ENCODE peak calls at places on chromosomes 13 and 19, in four cellular contexts. O is fibroblast of pulmonary artery, S is fibroblast of mammary gland, C is cardiac muscle cell. U is an unnamed sample.

GRCh38 chr19:8391274-8392016 is 1.3 kb downstream of the RAB11B start:
- DNase-seq in C (no peak), S (no peak), O (no peak), U (peak; percentile 79)

GRCh38 chr19:19403373-19403901 is 2.0 kb upstream of the GATAD2A start:
- DNase-seq in O (no peak), C (peak; percentile 20), S (peak; percentile 57), U (no peak)

GRCh38 chr19:46383171-46383815 is 30.1 kb downstream of the CCDC8 start:
- DNase-seq in C (no peak), O (no peak), S (no peak), U (peak; percentile 64)

GRCh38 chr13:33235078-33235477 is 50.5 kb downstream of the STARD13 start:
- DNase-seq in S (peak; percentile 81), O (peak; percentile 62), C (peak; percentile 49), U (no peak)

GRCh38 chr13:28470286-28470685 is 24.6 kb downstream of the FLT1 start:
- DNase-seq in O (peak; percentile 80), C (peak; percentile 86), S (no peak), U (no peak)

GRCh38 chr19:31444931-31445330 is 95.7 kb upstream of the TSHZ3 start:
- DNase-seq in S (no peak), O (peak; percentile 35), C (peak; percentile 22), U (no peak)

GRCh38 chr13:93279982-93280381 is 53.4 kb downstream of the GPC6 start:
- DNase-seq in S (no peak), C (no peak), O (no peak), U (no peak)

GRCh38 chr13:79589605-79590511 is 108.9 kb downstream of the NDFIP2 start:
- DNase-seq in O (peak; percentile 11), C (peak; percentile 49), S (peak; percentile 51), U (no peak)

GRCh38 chr19:45145270-45146189 is 15.3 kb downstream of the NKPD1 start:
- DNase-seq in O (no peak), S (no peak), C (no peak), U (no peak)

GRCh38 chr13:41917641-41918040 is 43.3 kb downstream of the VWA8 start:
- DNase-seq in S (peak; percentile 87), O (peak; percentile 66), C (peak; percentile 74), U (no peak)

GRCh38 chr19:13036366-13036976 is 41.2 kb downstream of the NFIX start:
- DNase-seq in O (peak; percentile 69), S (peak; percentile 76), C (peak; percentile 73), U (no peak)

GRCh38 chr19:48760514-48761221 is 5.3 kb downstream of the FGF21 start:
- DNase-seq in S (no peak), O (no peak), C (no peak), U (no peak)

GRCh38 chr19:57583521-57584416 is at the start of gene ZIK1:
- DNase-seq in O (peak; percentile 94), C (peak; percentile 95), S (peak; percentile 91), U (peak; percentile 91)

GRCh38 chr19:19451429-19452240 is 46.2 kb downstream of the GATAD2A start:
- DNase-seq in O (no peak), S (peak; percentile 23), C (no peak), U (no peak)

GRCh38 chr19:41893899-41894298 is 10.9 kb downstream of the ARHGEF1 start:
- DNase-seq in S (peak; percentile 47), C (peak; percentile 34), O (no peak), U (no peak)

GRCh38 chr13:54185101-54185500 is 1156.5 kb downstream of the OLFM4 start:
- DNase-seq in O (no peak), C (no peak), S (no peak), U (no peak)

GRCh38 chr13:90447735-90448103 is 899.8 kb upstream of the MIR17HG start:
- DNase-seq in S (peak; percentile 69), C (peak; percentile 61), O (peak; percentile 68), U (no peak)

GRCh38 chr13:111255228-111255790 is 65.1 kb upstream of the TEX29 start:
- DNase-seq in O (no peak), C (no peak), S (no peak), U (peak; percentile 40)

GRCh38 chr13:112818698-112819045 is 128.8 kb downstream of the ATP11A start:
- DNase-seq in O (no peak), S (no peak), C (no peak), U (no peak)

GRCh38 chr19:29666634-29667389 is 1.6 kb downstream of the PLEKHF1 start:
- DNase-seq in O (peak; percentile 75), C (peak; percentile 82), S (peak; percentile 76), U (no peak)

GRCh38 chr19:32201211-32201610 is 144.2 kb upstream of the ZNF507 start:
- DNase-seq in C (no peak), S (no peak), O (no peak), U (no peak)

DNA sequence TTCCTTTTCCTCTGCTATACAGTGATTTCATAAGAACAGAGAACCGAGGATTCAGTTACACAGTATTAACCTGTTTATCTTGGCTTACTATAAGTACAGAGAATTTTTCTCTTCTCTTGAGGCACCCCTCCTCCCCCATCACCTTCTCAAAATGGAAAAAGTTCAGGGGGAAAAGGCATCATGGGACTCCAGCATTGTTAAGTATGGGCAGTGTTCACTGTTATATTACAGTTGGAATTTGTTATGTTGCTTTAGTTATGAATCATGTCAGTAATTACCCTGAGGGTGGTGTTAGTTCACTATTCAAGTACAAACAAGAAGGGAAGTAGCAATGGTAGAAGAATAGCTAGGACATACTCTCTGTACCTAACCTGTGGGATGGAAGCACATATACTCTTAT is 12.1 kb downstream of the LPAR6 start:
- DNase-seq in C (peak; percentile 72), S (peak; percentile 64), O (peak; percentile 74), U (no peak)
- H3K4me3 ChIP-seq in C (no peak overlapping the region), S (no peak overlapping the region), O (no peak overlapping the region), U (peak overlapping the region; percentile 28)

GRCh38 chr13:48561461-48562224 is 28.8 kb upstream of the RCBTB2 start:
- DNase-seq in S (no peak), O (no peak), C (no peak), U (no peak)
- H3K4me3 ChIP-seq in S (no peak overlapping the region), O (no peak overlapping the region), C (no peak overlapping the region), U (no peak overlapping the region)

GRCh38 chr19:50981587-50982146 is 2.0 kb downstream of the KLK7 start:
- DNase-seq in C (no peak), S (no peak), O (no peak), U (no peak)

GRCh38 chr19:50980203-50980602 is 3.5 kb downstream of the KLK7 start:
- DNase-seq in O (no peak), S (no peak), C (no peak), U (no peak)

GRCh38 chr19:50982186-50982585 is 1.5 kb downstream of the KLK7 start:
- DNase-seq in C (no peak), S (no peak), O (no peak), U (no peak)

GRCh38 chr19:50979758-50980157 is 4.0 kb downstream of the KLK7 start:
- DNase-seq in C (no peak), O (no peak), S (no peak), U (no peak)

GRCh38 chr19:50983625-50984292 is at the start of gene KLK7:
- DNase-seq in C (no peak), S (no peak), O (no peak), U (no peak)
- H3K4me3 ChIP-seq in C (no peak within 1 kb of the TSS), S (no peak within 1 kb of the TSS), O (no peak within 1 kb of the TSS), U (no peak within 1 kb of the TSS)

GRCh38 chr19:51572908-51573307 is 1.8 kb downstream of the ZNF175 start:
- DNase-seq in S (peak; percentile 90), C (peak; percentile 32), O (peak; percentile 48), U (no peak)

GRCh38 chr19:51570962-51571575 is at the start of gene ZNF175:
- DNase-seq in C (peak; percentile 98), O (peak; percentile 98), S (peak; percentile 96), U (peak; percentile 93)

GRCh38 chr19:51572415-51572814 is 1.3 kb downstream of the ZNF175 start:
- DNase-seq in O (no peak), C (peak; percentile 18), S (peak; percentile 27), U (no peak)

GRCh38 chr19:51571599-51571998 is 516 bp downstream of the ZNF175 start:
- DNase-seq in O (no peak), S (no peak), C (no peak), U (no peak)

DNA sequence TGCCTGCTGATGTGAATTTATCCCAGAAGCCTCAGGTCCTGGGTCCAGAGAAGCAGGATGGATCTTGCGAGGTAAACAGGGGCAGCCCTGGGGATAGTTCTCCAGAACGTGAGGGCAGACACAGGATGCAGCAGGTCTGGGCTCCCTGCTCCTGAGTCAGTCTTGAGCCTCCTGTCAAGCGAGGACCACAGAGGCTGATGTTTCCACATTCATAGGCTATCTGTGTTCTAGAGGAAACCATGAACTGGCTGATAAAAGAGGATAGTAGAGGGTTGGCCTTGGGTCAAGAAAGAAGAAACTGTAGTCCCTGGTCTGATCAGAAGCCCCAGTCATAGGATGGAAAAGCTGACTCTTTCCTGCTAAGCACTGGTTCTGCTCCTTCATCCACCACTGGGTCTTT is 2.2 kb downstream of the ZNF175 start:
- DNase-seq in O (no peak), C (peak; percentile 27), S (peak; percentile 43), U (no peak)
- H3K4me3 ChIP-seq in O (peak overlapping the region; percentile 81), C (no peak overlapping the region), S (peak overlapping the region; percentile 26), U (no peak overlapping the region)

GRCh38 chr13:48978942-48979601 is 3.4 kb downstream of the FNDC3A start:
- DNase-seq in O (peak; percentile 45), C (peak; percentile 44), S (no peak), U (no peak)

GRCh38 chr13:48977973-48978372 is 2.3 kb downstream of the FNDC3A start:
- DNase-seq in O (peak; percentile 29), C (no peak), S (peak; percentile 55), U (no peak)

GRCh38 chr13:48983331-48983730 is 7.6 kb downstream of the FNDC3A start:
- DNase-seq in S (no peak), O (no peak), C (no peak), U (no peak)

GRCh38 chr13:48976677-48977625 is 1.2 kb downstream of the FNDC3A start:
- DNase-seq in C (no peak), S (peak; percentile 35), O (peak; percentile 20), U (no peak)

DNA sequence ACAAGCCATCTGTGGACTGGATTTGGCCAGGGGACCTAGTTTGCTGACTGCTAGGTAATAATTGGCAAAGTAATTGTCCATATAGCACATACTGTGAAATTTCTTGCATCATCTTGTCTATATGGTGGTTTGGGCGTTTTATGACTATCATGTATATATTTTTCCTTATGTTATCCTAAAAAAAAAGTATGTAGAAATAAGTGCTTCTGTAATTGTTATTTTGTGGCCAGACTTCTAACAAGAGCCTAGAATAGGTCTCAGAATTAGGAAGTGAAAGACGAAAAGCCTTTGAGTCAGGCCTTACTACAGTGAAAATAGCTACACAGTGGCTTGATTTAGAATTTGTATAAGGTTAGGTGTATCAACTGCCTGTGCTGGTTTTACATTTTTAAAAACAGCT is 4.2 kb downstream of the FNDC3A start:
- DNase-seq in C (no peak), S (no peak), O (no peak), U (no peak)
- H3K4me3 ChIP-seq in C (no peak overlapping the region), S (no peak overlapping the region), O (no peak overlapping the region), U (no peak overlapping the region)

GRCh38 chr19:17716309-17716929 is 2.9 kb upstream of the MAP1S start:
- DNase-seq in O (no peak), C (no peak), S (no peak), U (no peak)

GRCh38 chr19:17720487-17720839 is 1.2 kb downstream of the MAP1S start:
- DNase-seq in C (no peak), O (no peak), S (no peak), U (no peak)

GRCh38 chr19:17718988-17719711 is at the start of gene MAP1S:
- DNase-seq in S (peak; percentile 34), C (peak; percentile 74), O (peak; percentile 55), U (no peak)

GRCh38 chr19:17719730-17720486 is 628 bp downstream of the MAP1S start:
- DNase-seq in C (no peak), S (no peak), O (no peak), U (no peak)

GRCh38 chr19:17718467-17718987 is 753 bp upstream of the MAP1S start:
- DNase-seq in C (no peak), S (no peak), O (no peak), U (no peak)
- H3K4me3 ChIP-seq in C (peak overlapping the region; percentile 99), S (no peak overlapping the region), O (no peak overlapping the region), U (peak overlapping the region; percentile 92)

GRCh38 chr19:40286235-40286530 is 1.0 kb upstream of the AKT2 start:
- DNase-seq in O (no peak), C (no peak), S (no peak), U (no peak)
- H3K4me3 ChIP-seq in O (no peak overlapping the region), C (no peak overlapping the region), S (no peak overlapping the region), U (no peak overlapping the region)